ENCODE peak calls at places on chromosomes 13 and 19, in seven cellular contexts. P is lower leg skin; L is nephron progenitor cell; B is GM23338; X is endothelial cell; W is CD4-positive, alpha-beta T cell; M is breast epithelium. O is an unnamed sample.

GRCh38 chr13:19959141-19959830 is 759 bp downstream of the ZMYM2 start:
- DNase-seq in B (peak; percentile 61), L (peak; percentile 58), W (peak; percentile 73), X (peak; percentile 59), P (peak; percentile 48), M (peak; percentile 64), O (peak; percentile 71)

GRCh38 chr19:55693336-55693974 is 18.4 kb downstream of the EPN1 start:
- DNase-seq in W (no peak), B (no peak), M (peak; percentile 28), P (no peak), X (no peak), L (no peak), O (peak; percentile 40)

GRCh38 chr19:33214621-33215020 is 11.0 kb downstream of the SLC7A10 start:
- DNase-seq in M (no peak), L (peak; percentile 41), P (no peak), X (no peak), B (peak; percentile 80), W (no peak), O (no peak)

GRCh38 chr19:38184815-38185214 is 39.2 kb downstream of the DPF1 start:
- DNase-seq in X (no peak), P (no peak), M (no peak), B (no peak), W (no peak), L (no peak), O (no peak)

GRCh38 chr19:51016798-51017683 is 2.5 kb downstream of the KLK10 start:
- DNase-seq in L (peak; percentile 77), M (peak; percentile 83), P (peak; percentile 52), X (peak; percentile 86), W (peak; percentile 66), B (peak; percentile 94), O (peak; percentile 91)

GRCh38 chr13:93476175-93476574 is 249.6 kb downstream of the GPC6 start:
- DNase-seq in W (no peak), B (no peak), L (no peak), P (no peak), M (no peak), X (no peak), O (no peak)

GRCh38 chr19:19778666-19779065 is 42.9 kb downstream of the ZNF506 start:
- DNase-seq in X (no peak), L (no peak), B (no peak), M (no peak), P (no peak), W (no peak), O (no peak)

GRCh38 chr19:4859697-4860096 is 7.8 kb downstream of the PLIN3 start:
- DNase-seq in P (no peak), L (no peak), X (no peak), M (no peak), B (no peak), W (no peak), O (no peak)

GRCh38 chr13:33352023-33352422 is 66.5 kb upstream of the STARD13 start:
- DNase-seq in B (no peak), P (no peak), X (no peak), L (no peak), M (no peak), W (no peak), O (no peak)

GRCh38 chr19:5282926-5283325 is 57.7 kb downstream of the PTPRS start:
- DNase-seq in W (no peak), L (no peak), X (no peak), M (no peak), B (no peak), P (no peak), O (no peak)

GRCh38 chr13:38758278-38758677 is 71.4 kb downstream of the FREM2 start:
- DNase-seq in W (no peak), P (no peak), X (no peak), L (no peak), B (no peak), M (no peak), O (no peak)

GRCh38 chr19:36169084-36169760 is 17.0 kb upstream of the COX7A1 start:
- DNase-seq in X (peak; percentile 31), B (peak; percentile 11), M (no peak), P (no peak), L (no peak), W (no peak), O (no peak)

GRCh38 chr19:45152504-45153338 is 8.1 kb downstream of the NKPD1 start:
- DNase-seq in L (peak; percentile 41), M (no peak), X (no peak), B (peak; percentile 87), W (peak; percentile 51), P (no peak), O (no peak)

GRCh38 chr19:55552206-55552605 is 6.9 kb upstream of the SBK3 start:
- DNase-seq in X (no peak), P (no peak), L (no peak), M (no peak), W (no peak), B (no peak), O (no peak)

GRCh38 chr13:111177803-111178389 is 62.8 kb downstream of the ARHGEF7 start:
- DNase-seq in L (no peak), M (no peak), W (no peak), B (no peak), X (no peak), P (no peak), O (no peak)

DNA sequence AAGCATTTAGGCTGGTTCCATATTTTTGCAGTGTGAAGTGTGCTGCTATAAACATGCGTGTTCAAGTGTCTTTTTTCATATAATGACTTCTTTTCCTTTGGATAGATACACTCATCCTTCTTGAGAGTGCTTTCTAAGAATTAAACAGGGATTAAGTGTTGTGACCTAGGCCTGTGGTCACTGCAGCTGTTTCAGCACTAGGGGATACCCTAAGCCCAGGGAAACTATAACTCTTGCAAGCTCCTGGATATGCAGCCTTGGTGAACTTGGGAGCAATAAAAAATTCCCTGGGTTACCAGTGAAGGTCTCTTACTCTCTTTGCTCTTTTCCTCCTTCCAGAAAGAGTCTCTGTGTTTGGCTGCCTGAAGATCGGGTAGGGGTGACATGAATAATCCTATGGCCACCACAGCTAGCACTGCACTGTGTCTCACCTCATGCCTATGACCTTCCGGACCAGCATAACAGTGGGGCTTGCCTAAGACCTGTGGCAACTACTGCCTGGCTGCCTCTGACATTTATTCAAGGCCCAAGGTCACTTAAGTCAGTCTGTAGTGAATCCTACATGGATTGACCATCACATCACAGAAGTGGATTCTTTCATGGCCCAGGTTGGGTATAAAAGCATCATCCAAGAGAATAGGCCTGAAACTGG is 799.7 kb downstream of the DACH1 start:
- DNase-seq in B (peak; percentile 35), X (no peak), L (no peak), M (no peak), W (no peak), P (no peak), O (no peak)
- TF ChIP-seq CTCF in B (peak; percentile 44), X (no peak), L (peak; percentile 35), M (no peak), W (no peak), P (no peak), O (no peak)

GRCh38 chr19:49530708-49531107 is 2.9 kb downstream of the RCN3 start:
- DNase-seq in L (no peak), B (no peak), X (no peak), M (no peak), P (no peak), W (no peak), O (no peak)

GRCh38 chr19:49538643-49539042 is 10.8 kb downstream of the RCN3 start:
- DNase-seq in L (no peak), X (no peak), B (no peak), M (no peak), W (no peak), P (no peak), O (no peak)

GRCh38 chr19:49536921-49537462 is 9.2 kb downstream of the RCN3 start:
- DNase-seq in B (no peak), X (no peak), W (no peak), M (no peak), P (no peak), L (no peak), O (no peak)

GRCh38 chr19:49534632-49535385 is 7.0 kb downstream of the RCN3 start:
- DNase-seq in L (no peak), B (no peak), X (no peak), P (no peak), M (no peak), W (no peak), O (no peak)

GRCh38 chr19:49533551-49534488 is 6.0 kb downstream of the RCN3 start:
- DNase-seq in W (peak; percentile 88), L (peak; percentile 92), P (peak; percentile 71), M (peak; percentile 75), X (peak; percentile 80), B (peak; percentile 83), O (peak; percentile 74)
- TF ChIP-seq CTCF in W (peak; percentile 38), L (peak; percentile 34), P (no peak), M (peak; percentile 20), X (peak; percentile 50), B (peak; percentile 40), O (peak; percentile 21)

DNA sequence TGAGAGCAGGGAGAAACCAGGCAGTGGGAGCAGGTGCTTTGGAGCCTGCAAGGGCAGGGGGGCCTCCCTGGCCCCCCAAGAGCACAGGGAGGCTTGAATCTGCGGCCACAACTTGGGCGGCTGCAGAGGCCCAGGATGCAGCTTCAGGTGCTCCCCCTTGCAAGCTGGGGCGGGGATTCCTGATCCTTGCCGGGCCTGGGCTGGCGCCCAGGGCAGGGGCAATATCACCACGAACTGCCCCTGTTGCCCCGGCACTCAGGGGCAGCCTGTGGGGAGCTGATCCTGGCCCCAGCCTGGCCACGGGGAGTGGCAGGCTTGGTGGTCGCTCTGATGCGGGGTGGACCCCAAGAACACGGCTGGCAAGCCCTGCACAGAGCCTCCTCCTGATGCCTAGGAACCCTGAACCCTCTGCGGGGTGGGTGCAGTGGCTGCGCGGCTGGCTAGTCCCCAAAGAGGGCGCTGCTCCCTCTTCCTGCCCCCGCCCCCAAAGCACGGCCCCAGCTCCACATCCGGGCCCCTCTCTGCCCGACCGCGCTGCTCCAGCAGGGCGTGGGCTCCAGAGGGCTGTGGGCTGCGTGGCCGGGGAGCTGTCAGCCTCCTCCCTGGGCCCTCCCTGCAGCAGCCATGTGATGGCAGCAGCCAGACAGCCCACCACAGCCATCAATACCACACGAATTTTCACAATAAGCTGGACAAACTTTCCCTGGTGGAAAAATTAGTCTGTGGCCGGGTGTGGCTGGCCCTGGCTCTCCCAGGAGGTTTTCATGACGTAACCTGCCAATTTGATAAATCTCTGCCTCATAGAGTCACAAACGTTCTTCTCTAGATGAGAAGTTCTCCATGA is 21.0 kb downstream of the TNFSF9 start:
- DNase-seq in W (peak; percentile 68), M (no peak), X (no peak), P (no peak), L (peak; percentile 56), B (peak; percentile 92), O (no peak)
- TF ChIP-seq CTCF in W (peak; percentile 29), M (no peak), X (no peak), P (no peak), L (peak; percentile 37), B (peak; percentile 59), O (no peak)

DNA sequence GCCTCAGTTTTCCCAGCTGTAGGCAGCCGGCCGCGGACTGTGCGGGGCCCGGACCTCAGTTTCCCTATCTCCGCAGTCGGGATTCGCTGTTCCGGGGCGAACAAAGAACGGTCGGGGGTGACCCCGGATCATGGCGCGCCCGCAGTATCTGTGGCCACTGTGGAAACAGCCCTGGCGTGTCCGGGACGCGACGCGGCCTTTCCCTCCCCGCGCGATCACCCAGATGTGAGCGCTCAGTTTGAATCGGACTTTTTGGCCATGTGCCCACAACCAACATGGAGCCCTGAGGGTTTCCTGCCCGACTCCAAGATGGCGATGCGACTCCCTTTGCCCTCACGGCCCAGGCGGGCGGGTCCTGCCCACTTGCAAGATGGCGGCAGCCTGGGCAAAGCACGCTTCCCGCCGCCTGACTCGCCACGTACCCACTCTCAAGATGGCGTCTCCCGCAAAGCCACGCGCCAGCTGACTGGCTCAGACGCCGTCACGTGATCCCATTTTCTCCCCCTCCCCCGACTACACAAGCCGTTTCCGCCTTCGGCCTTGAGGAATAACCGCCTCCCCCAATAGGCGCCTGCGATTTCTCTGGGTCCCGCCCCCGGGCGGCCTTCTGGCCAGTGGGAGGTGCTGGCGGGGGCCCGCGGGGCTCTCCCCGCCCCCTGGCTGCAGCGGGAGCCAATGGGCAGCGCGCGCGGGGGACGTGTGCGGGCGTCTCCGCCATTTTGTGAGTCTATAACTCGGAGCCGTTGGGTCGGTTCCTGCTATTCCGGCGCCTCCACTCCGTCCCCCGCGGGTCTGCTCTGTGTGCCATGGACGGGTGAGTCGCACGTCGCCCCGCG is at the start of gene PTBP1:
- DNase-seq in W (peak; percentile 98), M (peak; percentile 100), X (peak; percentile 99), B (peak; percentile 100), P (peak; percentile 100), L (peak; percentile 98), O (peak; percentile 100)
- TF ChIP-seq CTCF in W (no peak), M (no peak), X (peak; percentile 39), B (no peak), P (no peak), L (no peak), O (no peak)